ENCODE peak calls at places on chromosome 14, in six cellular contexts. B is NB4; K is HTR-8/SVneo; L is HT1080; G is CD4-positive, CD25-positive, alpha-beta regulatory T cell; C is NCI-H2081. R is an unnamed sample.

GRCh38 chr14:89927466-89927865 is 27.1 kb downstream of the EFCAB11 start:
- DNase-seq in G (no peak), L (no peak), B (no peak), K (no peak), C (no peak), R (no peak)

GRCh38 chr14:71465316-71465715 is 466.9 kb upstream of the RGS6 start:
- DNase-seq in G (no peak), L (no peak), B (no peak), K (no peak), C (no peak), R (no peak)

GRCh38 chr14:37223947-37224474 is 26.3 kb downstream of the MIPOL1 start:
- DNase-seq in C (no peak), G (no peak), L (peak), B (no peak), K (no peak), R (no peak)

GRCh38 chr14:81455344-81455743 is 55.2 kb upstream of the STON2 start:
- DNase-seq in K (no peak), L (no peak), G (no peak), C (no peak), B (no peak), R (no peak)

GRCh38 chr14:95683793-95684192 is 2.4 kb upstream of the TCL1B start:
- DNase-seq in G (peak), K (no peak), B (peak), C (no peak), L (peak), R (no peak)

GRCh38 chr14:69013943-69014782 is 35.1 kb upstream of the ACTN1 start:
- DNase-seq in B (peak), G (no peak), L (peak), C (no peak), K (peak), R (no peak)

GRCh38 chr14:60355768-60356167 is 106.7 kb downstream of the PPM1A start:
- DNase-seq in L (no peak), G (no peak), C (no peak), K (no peak), B (no peak), R (no peak)

GRCh38 chr14:55581011-55581806 is 1.2 kb downstream of the KTN1 start:
- DNase-seq in K (peak), G (peak), L (peak), C (peak), B (peak), R (no peak)

GRCh38 chr14:75837151-75837787 is 144.5 kb downstream of the TGFB3 start:
- DNase-seq in B (peak), K (no peak), G (no peak), L (no peak), C (no peak), R (no peak)

GRCh38 chr14:100860556-100861187 is 34.8 kb downstream of the MEG3 start:
- DNase-seq in B (no peak), C (no peak), L (no peak), G (no peak), K (no peak), R (no peak)

GRCh38 chr14:102076793-102077759 is 9.8 kb downstream of the HSP90AA1 start:
- DNase-seq in C (no peak), B (peak), G (no peak), K (no peak), L (no peak), R (no peak)

GRCh38 chr14:61652526-61653262 is 42.6 kb upstream of the HIF1A start:
- DNase-seq in K (no peak), B (peak), C (no peak), L (no peak), G (no peak), R (no peak)

GRCh38 chr14:106657460-106657859 is 1131.1 kb downstream of the TMEM121 start:
- DNase-seq in K (no peak), C (no peak), B (peak), L (no peak), G (peak), R (no peak)

GRCh38 chr14:94638330-94638729 is 26.1 kb downstream of the SERPINA3 start:
- DNase-seq in L (peak), K (no peak), G (no peak), C (no peak), B (no peak), R (no peak)

GRCh38 chr14:102487204-102487577 is 22.4 kb downstream of the ANKRD9 start:
- DNase-seq in K (no peak), G (no peak), B (no peak), C (no peak), L (no peak), R (no peak)

GRCh38 chr14:73059326-73059725 is 992 bp downstream of the RBM25 start:
- DNase-seq in B (no peak), K (peak), G (no peak), L (no peak), C (no peak), R (no peak)

GRCh38 chr14:105299654-105300541 is 903 bp downstream of the BRF1 start:
- DNase-seq in L (no peak), K (peak), G (peak), B (peak), C (no peak), R (no peak)

R was measured in foreskin melanocyte.